ENCODE peak calls at places on chromosomes 11 and 22, in four cellular contexts. R, B, F and V are unnamed samples.

GRCh38 chr11:65854871-65855837 is 2.8 kb downstream of the CFL1 start:
- DNase-seq in B (no peak), F (no peak), R (no peak), V (no peak)

GRCh38 chr22:24901448-24901847 is 45.0 kb downstream of the LHFPL7 start:
- DNase-seq in B (no peak), F (no peak), R (no peak), V (no peak)

GRCh38 chr11:120703358-120704152 is 192.0 kb downstream of the GRIK4 start:
- DNase-seq in R (no peak), B (no peak), F (no peak), V (no peak)

GRCh38 chr11:76600124-76600655 is 70.4 kb downstream of the LRRC32 start:
- DNase-seq in R (no peak), F (no peak), B (no peak), V (no peak)

GRCh38 chr22:40265783-40266182 is 80.5 kb upstream of the ADSL start:
- DNase-seq in F (peak; percentile 48), R (no peak), B (no peak), V (no peak)

GRCh38 chr22:45612451-45612901 is 59.2 kb upstream of the ATXN10 start:
- DNase-seq in F (peak; percentile 85), R (peak; percentile 86), B (no peak), V (no peak)

GRCh38 chr22:43600265-43600664 is 188.5 kb downstream of the MPPED1 start:
- DNase-seq in F (no peak), B (no peak), R (no peak), V (no peak)

GRCh38 chr22:44309137-44309536 is 3.6 kb downstream of the SHISAL1 start:
- DNase-seq in R (peak; percentile 97), B (peak; percentile 72), F (peak; percentile 89), V (peak; percentile 35)

GRCh38 chr11:12693075-12693473 is 18.9 kb downstream of the TEAD1 start:
- DNase-seq in R (no peak), B (no peak), F (no peak), V (peak; percentile 66)

GRCh38 chr11:2448661-2449547 is 4.1 kb downstream of the KCNQ1 start:
- DNase-seq in R (no peak), F (no peak), B (no peak), V (no peak)

GRCh38 chr11:16759857-16760256 is 21.4 kb downstream of the C11orf58 start:
- DNase-seq in B (no peak), F (no peak), R (no peak), V (no peak)

GRCh38 chr22:19039796-19040580 is 82.2 kb downstream of the DGCR2 start:
- DNase-seq in B (no peak), R (no peak), F (no peak), V (no peak)

GRCh38 chr11:59117774-59118173 is 10.7 kb downstream of the FAM111B start:
- DNase-seq in R (no peak), F (no peak), B (no peak), V (no peak)

GRCh38 chr11:64453466-64453865 is 94.5 kb downstream of the RPS6KA4 start:
- DNase-seq in R (no peak), F (no peak), B (no peak), V (no peak)

GRCh38 chr22:25689631-25690030 is 52.4 kb upstream of the MYO18B start:
- DNase-seq in F (no peak), B (no peak), R (no peak), V (no peak)

GRCh38 chr11:120115272-120116000 is 22.5 kb downstream of the TRIM29 start:
- DNase-seq in F (no peak), R (no peak), B (no peak), V (no peak)

GRCh38 chr11:1305558-1306056 is 3.8 kb downstream of the TOLLIP start:
- DNase-seq in R (no peak), B (no peak), F (no peak), V (no peak)

GRCh38 chr11:26993965-26994446 is at the start of gene FIBIN:
- DNase-seq in F (no peak), R (peak; percentile 89), B (no peak), V (no peak)

GRCh38 chr11:33610903-33611302 is 89.7 kb downstream of the C11orf91 start:
- DNase-seq in B (no peak), R (no peak), F (no peak), V (no peak)

GRCh38 chr22:35314161-35314942 is 14.7 kb downstream of the TOM1 start:
- DNase-seq in R (no peak), F (no peak), B (no peak), V (no peak)

GRCh38 chr22:35313311-35314121 is 13.8 kb downstream of the TOM1 start:
- DNase-seq in B (no peak), R (peak; percentile 90), F (no peak), V (peak; percentile 85)

GRCh38 chr22:35310556-35311550 is 11.2 kb downstream of the TOM1 start:
- DNase-seq in F (no peak), R (no peak), B (peak; percentile 68), V (no peak)

GRCh38 chr22:35312198-35313059 is 12.7 kb downstream of the TOM1 start:
- DNase-seq in B (peak; percentile 95), R (peak; percentile 54), F (peak; percentile 31), V (peak; percentile 75)

DNA sequence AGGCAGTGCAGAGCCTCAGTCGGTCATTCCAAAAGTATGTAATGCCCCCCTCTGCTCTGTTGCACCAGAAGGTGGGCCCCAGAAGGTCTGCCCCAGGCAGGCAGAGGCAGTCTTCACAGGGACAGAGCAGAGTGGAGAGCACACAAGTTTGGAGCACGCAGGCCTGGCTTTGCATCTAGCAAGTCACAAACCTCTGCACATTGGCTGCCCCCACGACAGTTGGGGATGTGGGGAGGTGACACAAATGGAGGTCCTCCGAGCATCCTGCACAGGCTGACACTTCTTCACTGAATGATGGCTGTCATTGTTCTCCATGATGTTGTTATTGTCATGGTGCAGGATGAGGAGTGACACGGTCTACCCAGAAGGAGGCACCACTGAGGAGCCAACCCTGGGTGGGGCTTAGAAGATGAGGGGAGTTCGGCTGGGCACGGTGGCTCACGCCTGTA is 11.9 kb downstream of the TOM1 start:
- DNase-seq in R (no peak), F (no peak), B (no peak), V (no peak)
- TF ChIP-seq CTCF in R (no peak), F (no peak), B (no peak), V (no peak)

GRCh38 chr22:23518381-23519187 is 61.5 kb downstream of the IGLL1 start:
- DNase-seq in F (no peak), R (no peak), B (no peak), V (no peak)

GRCh38 chr22:23521442-23522113 is 58.5 kb downstream of the IGLL1 start:
- DNase-seq in R (peak; percentile 74), B (peak; percentile 77), F (peak; percentile 85), V (no peak)

GRCh38 chr22:23522642-23523251 is 57.3 kb downstream of the IGLL1 start:
- DNase-seq in B (no peak), F (no peak), R (peak; percentile 8), V (no peak)

GRCh38 chr22:23519442-23520177 is 60.5 kb downstream of the IGLL1 start:
- DNase-seq in F (no peak), R (no peak), B (no peak), V (no peak)

DNA sequence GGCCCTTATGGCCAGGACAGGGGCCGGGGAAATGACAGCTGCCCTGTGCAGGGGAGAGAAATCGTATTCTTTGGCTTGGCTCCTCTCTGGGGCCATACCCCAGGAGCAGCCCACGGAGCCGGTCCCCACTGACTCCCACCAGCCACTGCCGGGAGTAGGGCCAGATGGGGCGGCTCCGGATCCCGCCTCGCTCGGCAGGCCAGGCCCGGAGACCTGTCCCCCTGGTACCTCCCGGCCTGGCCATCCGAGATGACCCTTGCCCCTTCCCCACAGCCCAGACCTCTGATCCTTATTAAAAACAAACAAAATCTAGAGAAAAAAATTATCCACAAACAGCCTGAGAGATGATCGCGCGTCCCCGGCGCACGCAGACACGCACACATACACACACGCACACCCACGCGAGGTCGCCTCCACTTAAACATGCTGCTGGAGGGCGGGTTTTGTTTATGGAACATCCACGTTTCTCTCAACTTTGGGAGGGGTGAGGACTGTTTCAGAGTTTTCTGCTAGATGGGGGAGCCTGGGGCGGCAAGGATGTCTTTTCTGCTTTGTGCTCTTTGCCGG is 59.1 kb downstream of the IGLL1 start:
- DNase-seq in R (peak; percentile 28), B (no peak), F (no peak), V (no peak)
- H3K4me3 ChIP-seq in R (peak overlapping the region; percentile 58), B (no peak overlapping the region), F (no peak overlapping the region), V (peak overlapping the region; percentile 60)

DNA sequence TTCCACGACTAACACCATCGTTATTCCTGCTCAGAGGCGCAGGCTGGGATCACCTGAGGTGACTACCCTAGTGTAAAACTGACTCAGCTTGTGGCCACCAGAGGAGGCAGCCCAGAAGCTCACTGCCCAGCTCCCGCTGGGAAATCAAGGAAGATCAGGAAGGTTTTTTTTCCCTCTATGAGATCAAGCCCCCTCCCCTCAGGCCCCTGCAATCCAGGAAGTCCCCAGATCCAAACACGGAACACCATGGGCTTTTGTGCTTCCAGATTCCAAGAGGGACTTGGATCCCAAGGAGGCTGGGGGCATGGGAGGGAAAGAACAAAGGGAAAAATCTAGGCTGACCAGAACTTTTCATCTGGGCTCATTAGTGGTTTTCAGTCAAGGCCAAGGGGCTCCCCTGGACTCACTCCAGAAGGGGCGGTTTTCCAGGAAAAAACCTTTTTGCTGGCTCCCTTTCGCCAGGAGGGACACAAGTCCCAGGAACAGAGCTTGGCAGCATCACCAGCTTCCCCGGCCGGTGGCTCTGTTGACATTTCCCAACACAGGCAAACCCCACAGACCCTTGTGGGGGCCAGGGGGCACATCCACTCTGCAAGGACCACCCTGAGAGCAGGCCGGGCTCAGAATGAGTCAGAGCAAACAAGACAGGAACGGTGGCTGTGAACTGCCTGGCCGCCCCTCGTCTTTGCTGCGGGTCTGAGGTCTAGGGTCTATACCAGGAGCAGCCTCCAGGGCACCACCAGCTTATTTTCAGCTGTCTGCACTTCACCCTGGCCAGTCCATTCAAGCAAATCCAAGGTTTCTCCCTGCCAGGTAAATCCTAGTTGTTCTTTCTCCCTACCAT is 36.8 kb downstream of the MYH9 start:
- DNase-seq in F (no peak), B (no peak), R (no peak), V (no peak)
- TF ChIP-seq CTCF in F (no peak), B (peak; percentile 39), R (peak; percentile 22), V (peak; percentile 45)

GRCh38 chr22:30253205-30253852 is 6.8 kb upstream of the LIF start:
- DNase-seq in F (peak; percentile 47), R (peak; percentile 62), B (peak; percentile 87), V (no peak)
- H3K4me3 ChIP-seq in F (no peak overlapping the region), R (no peak overlapping the region), B (no peak overlapping the region), V (no peak overlapping the region)